ENCODE peak calls at places on chromosomes 3 and 15, in four cellular contexts. M is Calu3; Q is cerebellar nuclear complex; Y is activated CD4-positive, alpha-beta T cell treated with anti-CD3 and anti-CD28 coated beads, Interleukin-2, amount 10 ng/mL, durations not matched to agents 24 days and 14 days. Z is an unnamed sample.

GRCh38 chr15:48324949-48325348 is 6.3 kb upstream of the DUT start:
- DNase-seq in Y (peak; percentile 34), M (no peak), Q (no peak), Z (no peak)

GRCh38 chr3:125231895-125232294 is 19.3 kb upstream of the SLC12A8 start:
- DNase-seq in Y (no peak), Q (no peak), M (no peak), Z (peak; percentile 43)

GRCh38 chr15:79431636-79432344 is at the start of gene MINAR1:
- DNase-seq in Q (no peak), Y (peak; percentile 53), M (peak; percentile 44), Z (peak; percentile 18)

GRCh38 chr3:77815467-77815866 is 775.6 kb downstream of the ROBO2 start:
- DNase-seq in Y (no peak), M (peak; percentile 45), Q (no peak), Z (no peak)

GRCh38 chr3:73999501-73999900 is 374.8 kb upstream of the PDZRN3 start:
- DNase-seq in Y (no peak), M (no peak), Q (no peak), Z (peak; percentile 48)

GRCh38 chr3:14950274-14950673 is 2.9 kb downstream of the NR2C2 start:
- DNase-seq in Y (no peak), M (no peak), Q (no peak), Z (no peak)

GRCh38 chr15:82393671-82394070 is 35.9 kb upstream of the GOLGA6L9 start:
- DNase-seq in Q (no peak), Y (no peak), M (no peak), Z (peak; percentile 10)

GRCh38 chr15:61916104-61916503 is 144.1 kb downstream of the VPS13C start:
- DNase-seq in Q (no peak), Y (no peak), M (no peak), Z (peak; percentile 26)

GRCh38 chr3:29279830-29280229 is 1.0 kb upstream of the RBMS3 start:
- DNase-seq in M (no peak), Y (no peak), Q (no peak), Z (no peak)

GRCh38 chr15:70845616-70846360 is 8.2 kb downstream of the LARP6 start:
- DNase-seq in M (no peak), Q (no peak), Y (no peak), Z (no peak)

GRCh38 chr15:56871867-56872266 is 46.6 kb upstream of the TCF12 start:
- DNase-seq in M (no peak), Q (no peak), Y (no peak), Z (no peak)

GRCh38 chr15:69313437-69314000 is 14.8 kb downstream of the PAQR5 start:
- DNase-seq in Q (no peak), M (no peak), Y (no peak), Z (no peak)

GRCh38 chr15:73805504-73806089 is 52.4 kb upstream of the INSYN1 start:
- DNase-seq in Y (no peak), M (no peak), Q (no peak), Z (no peak)

GRCh38 chr15:38724827-38725226 is 160.2 kb upstream of the RASGRP1 start:
- DNase-seq in Y (no peak), M (no peak), Q (no peak), Z (no peak)

GRCh38 chr3:134039161-134039862 is 9.6 kb upstream of the SLCO2A1 start:
- DNase-seq in M (peak; percentile 51), Y (no peak), Q (no peak), Z (no peak)

GRCh38 chr15:66882251-66883020 is 180.4 kb downstream of the SMAD6 start:
- DNase-seq in Q (no peak), M (no peak), Y (no peak), Z (peak; percentile 66)

GRCh38 chr3:64253689-64254088 is 28.4 kb upstream of the PRICKLE2 start:
- DNase-seq in Q (no peak), Y (no peak), M (no peak), Z (no peak)

GRCh38 chr3:127551971-127552370 is 38.6 kb downstream of the TPRA1 start:
- DNase-seq in M (no peak), Y (no peak), Q (no peak), Z (no peak)

GRCh38 chr3:134682196-134682880 is 31.5 kb upstream of the KY start:
- DNase-seq in Q (no peak), M (no peak), Y (no peak), Z (no peak)

GRCh38 chr15:75578206-75578947 is 738 bp downstream of the PTPN9 start:
- DNase-seq in M (peak; percentile 53), Y (peak; percentile 83), Q (no peak), Z (no peak)

GRCh38 chr3:116034797-116035196 is 410.5 kb downstream of the LSAMP start:
- DNase-seq in Q (no peak), M (no peak), Y (no peak), Z (no peak)

GRCh38 chr3:58652624-58653023 is 13.9 kb downstream of the FAM3D start:
- DNase-seq in Q (no peak), M (no peak), Y (no peak), Z (no peak)

GRCh38 chr3:4850928-4851265 is 128.3 kb upstream of the BHLHE40 start:
- DNase-seq in Q (no peak), M (no peak), Y (peak; percentile 87), Z (no peak)

GRCh38 chr15:68224546-68225250 is 4.8 kb downstream of the CLN6 start:
- DNase-seq in Y (peak; percentile 65), Q (no peak), M (no peak), Z (no peak)

GRCh38 chr3:53145109-53146077 is 15.2 kb upstream of the RFT1 start:
- DNase-seq in M (peak; percentile 25), Y (no peak), Q (no peak), Z (no peak)

GRCh38 chr3:126179825-126180476 is 435 bp downstream of the ALDH1L1 start:
- DNase-seq in Y (no peak), Q (no peak), M (peak; percentile 74), Z (no peak)

GRCh38 chr15:75921732-75922703 is 18.3 kb downstream of the FBXO22 start:
- DNase-seq in Y (peak; percentile 73), M (peak; percentile 22), Q (no peak), Z (peak; percentile 70)

GRCh38 chr3:173889522-173890055 is 492.0 kb downstream of the NLGN1 start:
- DNase-seq in Y (no peak), Q (peak; percentile 39), M (no peak), Z (no peak)

GRCh38 chr15:84621358-84621979 is 20.7 kb downstream of the ZSCAN2 start:
- DNase-seq in Q (no peak), M (no peak), Y (no peak), Z (no peak)

GRCh38 chr3:30681276-30682211 is 75.1 kb downstream of the TGFBR2 start:
- DNase-seq in Q (no peak), Y (no peak), M (no peak), Z (no peak)